ENCODE peak calls at places on chromosomes 2 and 18, in eight cellular contexts. L, C, U, F, T, Z, A and H are unnamed samples.
A peak's percentile ranks its signal among the peaks of the same experiment; 100 is the strongest.

GRCh38 chr2:124382067-124382618 is 357.1 kb downstream of the CNTNAP5 start:
- DNase-seq in L (no peak), Z (no peak), A (no peak), T (no peak), F (no peak), C (peak; percentile 47), U (no peak), H (no peak)

GRCh38 chr18:73136134-73136533 is 268.3 kb upstream of the NETO1 start:
- DNase-seq in A (no peak), F (peak; percentile 4), U (no peak), T (no peak), L (no peak), C (peak; percentile 53), Z (peak; percentile 3), H (no peak)

GRCh38 chr2:37973615-37974353 is 48.7 kb downstream of the RMDN2 start:
- DNase-seq in F (no peak), A (no peak), T (no peak), C (no peak), Z (no peak), U (no peak), L (no peak), H (peak; percentile 31)

GRCh38 chr2:58557166-58557565 is 316.0 kb upstream of the FANCL start:
- DNase-seq in Z (no peak), U (no peak), F (no peak), A (no peak), C (no peak), L (no peak), T (no peak), H (no peak)

GRCh38 chr18:23269931-23270330 is 134.6 kb downstream of the CABLES1 start:
- DNase-seq in A (no peak), U (no peak), C (no peak), T (no peak), Z (no peak), L (no peak), F (no peak), H (no peak)

GRCh38 chr2:109178974-109179373 is 50.0 kb downstream of the SH3RF3 start:
- DNase-seq in L (no peak), A (no peak), T (no peak), F (no peak), Z (no peak), C (no peak), U (no peak), H (no peak)

GRCh38 chr2:120863173-120863545 is 127.5 kb downstream of the GLI2 start:
- DNase-seq in T (no peak), A (no peak), Z (no peak), L (no peak), U (no peak), F (no peak), C (no peak), H (no peak)

GRCh38 chr2:222782201-222782600 is 78.6 kb upstream of the ACSL3 start:
- DNase-seq in U (no peak), T (no peak), L (no peak), F (no peak), C (no peak), A (no peak), Z (no peak), H (no peak)

GRCh38 chr2:69164379-69164778 is 151.4 kb downstream of the ANTXR1 start:
- DNase-seq in C (no peak), F (peak; percentile 83), L (peak; percentile 56), T (peak; percentile 62), U (no peak), Z (no peak), A (no peak), H (no peak)

GRCh38 chr2:85418132-85419008 is at the start of gene SH2D6:
- DNase-seq in F (peak; percentile 86), U (peak; percentile 91), L (peak; percentile 55), C (peak; percentile 96), A (peak; percentile 92), T (peak; percentile 83), Z (peak; percentile 86), H (peak; percentile 88)

GRCh38 chr2:134324942-134325341 is 71.1 kb downstream of the MGAT5 start:
- DNase-seq in A (no peak), F (no peak), U (no peak), T (no peak), Z (no peak), C (no peak), L (no peak), H (no peak)

GRCh38 chr2:218429951-218430692 is 11.2 kb downstream of the VIL1 start:
- DNase-seq in L (no peak), A (no peak), C (peak; percentile 32), Z (no peak), F (no peak), U (no peak), T (no peak), H (no peak)

GRCh38 chr2:168948621-168949212 is 47.6 kb downstream of the G6PC2 start:
- DNase-seq in F (no peak), C (peak; percentile 61), L (no peak), T (peak; percentile 21), A (peak; percentile 15), Z (peak; percentile 13), U (no peak), H (no peak)

GRCh38 chr2:169082995-169083394 is 13.6 kb downstream of the DHRS9 start:
- DNase-seq in Z (no peak), F (no peak), A (no peak), U (no peak), C (peak; percentile 83), L (no peak), T (no peak), H (no peak)

GRCh38 chr2:191738667-191739066 is 60.7 kb downstream of the NABP1 start:
- DNase-seq in U (no peak), L (no peak), C (no peak), F (no peak), A (no peak), Z (no peak), T (no peak), H (no peak)

GRCh38 chr2:151947524-151948165 is 119.4 kb upstream of the ARL5A start:
- DNase-seq in T (peak; percentile 3), Z (no peak), U (no peak), F (no peak), C (no peak), A (no peak), L (no peak), H (peak; percentile 40)

GRCh38 chr18:6607348-6607747 is 122.2 kb upstream of the ARHGAP28 start:
- DNase-seq in Z (no peak), L (no peak), A (no peak), U (no peak), F (no peak), T (no peak), C (no peak), H (no peak)

GRCh38 chr2:4246364-4247131 is 543.2 kb downstream of the DCDC2C start:
- DNase-seq in F (no peak), A (no peak), C (no peak), L (no peak), Z (no peak), T (no peak), U (no peak), H (no peak)

GRCh38 chr2:30280596-30281434 is 49.5 kb downstream of the LBH start:
- DNase-seq in T (no peak), C (no peak), F (no peak), L (no peak), Z (no peak), A (peak; percentile 71), U (no peak), H (no peak)

GRCh38 chr2:165872101-165872791 is 78.2 kb upstream of the GALNT3 start:
- DNase-seq in C (no peak), Z (no peak), U (no peak), T (peak; percentile 18), L (no peak), A (no peak), F (peak; percentile 33), H (no peak)